ENCODE peak calls at places on chromosomes 6 and 20, in eight cellular contexts. P is breast epithelium, L is right cardiac atrium, X is keratinocyte, O is Peyer's patch, A is hepatocyte, Y is ascending aorta, C is pancreas. D is an unnamed sample.

GRCh38 chr6:113047148-113047547 is 700.0 kb downstream of the RFPL4B start:
- DNase-seq in P (no peak), L (no peak), X (no peak), O (no peak), A (no peak), Y (no peak), C (no peak), D (no peak)

GRCh38 chr6:56891754-56892153 is 63.2 kb upstream of the BEND6 start:
- DNase-seq in P (no peak), L (no peak), X (no peak), O (no peak), A (no peak), Y (no peak), C (no peak), D (no peak)

GRCh38 chr6:21678990-21679389 is 85.4 kb downstream of the SOX4 start:
- DNase-seq in P (no peak), L (no peak), X (no peak), O (no peak), A (peak; percentile 53), Y (no peak), C (no peak), D (no peak)

GRCh38 chr6:15110721-15111354 is 135.0 kb upstream of the JARID2 start:
- DNase-seq in P (no peak), L (no peak), X (no peak), O (no peak), A (no peak), Y (no peak), C (no peak), D (no peak)

GRCh38 chr6:141976994-141977393 is 155.7 kb upstream of the GJE1 start:
- DNase-seq in P (no peak), L (no peak), X (no peak), O (no peak), A (no peak), Y (no peak), C (no peak), D (no peak)

GRCh38 chr6:166691199-166691598 is 64.1 kb upstream of the RPS6KA2 start:
- DNase-seq in P (peak; percentile 23), L (peak; percentile 81), X (peak; percentile 72), O (no peak), A (peak; percentile 41), Y (no peak), C (no peak), D (no peak)

GRCh38 chr6:137490961-137491360 is 3.2 kb downstream of the OLIG3 start:
- DNase-seq in P (no peak), L (no peak), X (no peak), O (no peak), A (no peak), Y (no peak), C (no peak), D (no peak)

GRCh38 chr6:3615391-3616380 is 135.8 kb downstream of the PXDC1 start:
- DNase-seq in P (peak; percentile 4), L (no peak), X (no peak), O (no peak), A (no peak), Y (no peak), C (no peak), D (no peak)

GRCh38 chr6:2765896-2766766 is 938 bp downstream of the WRNIP1 start:
- DNase-seq in P (peak; percentile 32), L (peak; percentile 85), X (no peak), O (peak; percentile 65), A (peak; percentile 75), Y (no peak), C (peak; percentile 41), D (no peak)

GRCh38 chr20:11445891-11446290 is 471.8 kb upstream of the BTBD3 start:
- DNase-seq in P (no peak), L (no peak), X (no peak), O (no peak), A (no peak), Y (no peak), C (no peak), D (no peak)

GRCh38 chr6:20409427-20409971 is 7.8 kb downstream of the E2F3 start:
- DNase-seq in P (no peak), L (no peak), X (no peak), O (peak; percentile 63), A (no peak), Y (no peak), C (no peak), D (no peak)

GRCh38 chr6:138965971-138966370 is 22.1 kb downstream of the REPS1 start:
- DNase-seq in P (no peak), L (no peak), X (no peak), O (no peak), A (no peak), Y (no peak), C (no peak), D (no peak)

GRCh38 chr6:159981591-159982245 is 12.8 kb downstream of the IGF2R start:
- DNase-seq in P (no peak), L (no peak), X (no peak), O (peak; percentile 81), A (no peak), Y (no peak), C (peak; percentile 45), D (peak; percentile 42)
- H3K4me1 ChIP-seq in P (peaks cover 4% of the 10 kb centered on the region), L (peaks cover 39% of the 10 kb centered on the region), X (peaks cover 65% of the 10 kb centered on the region), O (peaks cover 20% of the 10 kb centered on the region), A (peaks cover 60% of the 10 kb centered on the region), Y (peaks cover 29% of the 10 kb centered on the region), C (peaks cover 62% of the 10 kb centered on the region), D (peaks cover 96% of the 10 kb centered on the region)

GRCh38 chr6:121582262-121582661 is 146.8 kb downstream of the GJA1 start:
- DNase-seq in P (no peak), L (no peak), X (no peak), O (no peak), A (no peak), Y (no peak), C (no peak), D (no peak)
- H3K4me1 ChIP-seq in P (no peaks in the 10 kb centered on the region), L (no peaks in the 10 kb centered on the region), X (no peaks in the 10 kb centered on the region), O (no peaks in the 10 kb centered on the region), A (no peaks in the 10 kb centered on the region), Y (no peaks in the 10 kb centered on the region), C (no peaks in the 10 kb centered on the region), D (no peaks in the 10 kb centered on the region)

GRCh38 chr6:168516941-168517741 is 76.2 kb downstream of the SMOC2 start:
- DNase-seq in P (no peak), L (no peak), X (no peak), O (no peak), A (no peak), Y (no peak), C (no peak), D (no peak)

GRCh38 chr6:168518867-168519266 is 77.9 kb downstream of the SMOC2 start:
- DNase-seq in P (no peak), L (no peak), X (no peak), O (no peak), A (no peak), Y (no peak), C (no peak), D (no peak)

GRCh38 chr6:168518348-168518745 is 77.4 kb downstream of the SMOC2 start:
- DNase-seq in P (no peak), L (no peak), X (no peak), O (no peak), A (no peak), Y (no peak), C (no peak), D (no peak)

GRCh38 chr6:168515376-168515775 is 74.4 kb downstream of the SMOC2 start:
- DNase-seq in P (no peak), L (no peak), X (no peak), O (no peak), A (no peak), Y (no peak), C (no peak), D (no peak)

DNA sequence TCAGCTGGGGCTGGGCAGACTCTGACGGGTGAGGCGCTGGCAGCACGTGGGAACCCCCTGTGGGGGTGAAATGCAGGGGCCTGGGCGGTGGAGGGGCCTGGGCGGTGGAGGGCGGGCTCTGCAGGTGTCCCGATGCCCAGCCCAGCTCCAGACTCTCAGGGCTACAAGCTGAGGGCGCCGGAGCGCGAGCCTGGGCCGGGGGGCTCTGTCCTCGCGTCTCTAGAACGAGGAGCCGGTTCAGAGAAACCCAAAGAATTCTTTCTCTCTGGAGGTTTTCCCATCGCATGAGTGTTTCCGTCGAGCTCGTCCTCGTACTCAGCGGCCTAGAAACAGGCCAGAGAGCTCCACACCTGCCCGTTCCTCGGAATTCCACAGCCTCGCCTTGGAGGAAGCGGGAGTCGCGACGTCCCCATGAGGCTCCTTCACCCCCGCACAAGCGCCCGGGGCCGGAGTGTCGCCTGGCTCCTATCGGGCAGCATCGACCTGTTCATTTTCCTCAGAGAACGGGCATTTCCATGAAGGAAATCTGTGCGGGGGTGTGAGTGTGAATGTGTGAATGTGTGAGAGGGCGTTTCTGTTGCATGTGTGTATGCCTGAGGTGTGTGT is 76.9 kb downstream of the SMOC2 start:
- DNase-seq in P (no peak), L (no peak), X (no peak), O (no peak), A (no peak), Y (no peak), C (no peak), D (no peak)
- H3K4me1 ChIP-seq in P (no peaks in the 10 kb centered on the region), L (no peaks in the 10 kb centered on the region), X (no peaks in the 10 kb centered on the region), O (no peaks in the 10 kb centered on the region), A (no peaks in the 10 kb centered on the region), Y (no peaks in the 10 kb centered on the region), C (no peaks in the 10 kb centered on the region), D (no peaks in the 10 kb centered on the region)

GRCh38 chr20:63767456-63767855 is 27.9 kb downstream of the SLC2A4RG start:
- DNase-seq in P (no peak), L (peak; percentile 80), X (no peak), O (no peak), A (no peak), Y (no peak), C (no peak), D (no peak)

GRCh38 chr20:63769891-63770474 is 30.4 kb downstream of the SLC2A4RG start:
- DNase-seq in P (no peak), L (peak; percentile 40), X (no peak), O (no peak), A (no peak), Y (no peak), C (no peak), D (no peak)

GRCh38 chr20:63767886-63768285 is 28.3 kb downstream of the SLC2A4RG start:
- DNase-seq in P (no peak), L (no peak), X (no peak), O (no peak), A (no peak), Y (no peak), C (no peak), D (no peak)

GRCh38 chr20:63766695-63767426 is 27.3 kb downstream of the SLC2A4RG start:
- DNase-seq in P (no peak), L (peak; percentile 41), X (no peak), O (no peak), A (no peak), Y (no peak), C (no peak), D (no peak)

DNA sequence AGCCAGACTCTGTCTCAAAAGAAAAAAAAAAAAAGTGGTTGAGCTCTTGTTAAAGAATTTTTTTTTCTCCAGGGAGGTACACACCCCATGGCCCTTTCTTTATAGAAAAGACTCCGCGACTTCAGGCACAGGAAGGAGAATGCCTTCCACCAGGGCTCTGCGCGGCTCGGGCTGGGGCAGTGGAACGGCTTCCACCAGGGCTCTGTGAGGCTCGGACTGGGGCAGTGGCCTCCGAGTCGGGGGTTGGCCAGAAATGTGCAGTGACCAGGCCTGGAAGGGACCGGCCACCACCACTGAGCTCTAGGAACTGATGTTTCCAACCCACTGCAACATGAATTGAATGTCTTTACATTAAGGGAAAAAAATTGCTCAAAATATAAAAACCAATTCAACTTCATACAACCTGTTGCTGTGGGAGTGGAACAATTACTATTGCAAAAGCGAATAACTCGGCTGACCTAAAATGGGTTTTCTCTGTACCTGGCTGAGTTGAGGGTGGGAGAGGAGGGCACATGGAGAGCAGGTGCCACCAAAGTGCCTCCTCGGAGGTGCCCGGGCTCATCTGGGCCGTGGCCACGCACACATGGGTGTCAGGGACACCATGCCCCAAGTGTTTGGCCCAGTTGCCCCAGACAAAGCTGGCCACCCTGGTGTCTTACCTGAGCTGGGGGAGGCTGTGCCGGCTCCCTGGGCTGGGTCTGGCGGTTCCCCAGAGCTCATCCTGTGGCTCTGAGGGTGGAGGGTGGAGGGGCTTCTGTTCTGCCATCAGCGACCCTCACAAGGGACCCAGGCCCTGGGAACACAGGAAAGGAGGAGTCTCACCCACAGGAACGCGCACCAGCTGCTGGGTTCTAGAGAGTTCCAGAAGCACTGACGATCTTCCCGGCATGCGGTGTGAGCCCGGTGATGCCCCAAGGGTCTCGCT is 29.3 kb downstream of the SLC2A4RG start:
- DNase-seq in P (no peak), L (peak; percentile 55), X (no peak), O (no peak), A (no peak), Y (no peak), C (no peak), D (no peak)
- H3K4me1 ChIP-seq in P (no peaks in the 10 kb centered on the region), L (peaks cover 6% of the 10 kb centered on the region), X (peaks cover 7% of the 10 kb centered on the region), O (no peaks in the 10 kb centered on the region), A (no peaks in the 10 kb centered on the region), Y (no peaks in the 10 kb centered on the region), C (no peaks in the 10 kb centered on the region), D (no peaks in the 10 kb centered on the region)

D was measured in CD4-positive, alpha-beta memory T cell.